ENCODE peak calls at places on chromosomes 16 and 17, in seven cellular contexts. V is GM12891, Y is lower leg skin, T is HCT116, L is sigmoid colon, H is NB4, E is A549. R is an unnamed sample.

GRCh38 chr17:1573932-1574696 is 11.5 kb upstream of the PITPNA start:
- DNase-seq in V (peak), Y (peak), T (peak), L (peak), H (peak), E (peak), R (peak)

GRCh38 chr17:35878361-35878760 is 1.8 kb downstream of the CCL5 start:
- DNase-seq in V (no peak), Y (no peak), T (no peak), L (no peak), H (peak), E (no peak), R (no peak)

GRCh38 chr17:2190014-2190413 is 113.6 kb downstream of the SMG6 start:
- DNase-seq in V (no peak), Y (peak), T (no peak), L (no peak), H (no peak), E (no peak), R (no peak)

GRCh38 chr17:2123467-2124251 is 68.8 kb downstream of the HIC1 start:
- DNase-seq in V (no peak), Y (peak), T (no peak), L (no peak), H (peak), E (no peak), R (no peak)

GRCh38 chr17:9677932-9678331 is 32.6 kb downstream of the USP43 start:
- DNase-seq in V (no peak), Y (no peak), T (no peak), L (no peak), H (no peak), E (no peak), R (no peak)

GRCh38 chr16:14576532-14576931 is 53.5 kb downstream of the PARN start:
- DNase-seq in V (no peak), Y (no peak), T (no peak), L (no peak), H (no peak), E (no peak), R (no peak)

GRCh38 chr16:2692251-2692947 is 10.1 kb downstream of the KCTD5 start:
- DNase-seq in V (peak), Y (no peak), T (no peak), L (no peak), H (no peak), E (no peak), R (no peak)

GRCh38 chr16:351804-352520 is 561 bp downstream of the AXIN1 start:
- DNase-seq in V (no peak), Y (no peak), T (no peak), L (no peak), H (no peak), E (no peak), R (peak)

GRCh38 chr17:4738136-4739121 is 1.2 kb upstream of the ZMYND15 start:
- DNase-seq in V (no peak), Y (no peak), T (no peak), L (no peak), H (no peak), E (no peak), R (no peak)

GRCh38 chr17:10729334-10730193 is at the start of gene TMEM220:
- DNase-seq in V (peak), Y (peak), T (no peak), L (peak), H (peak), E (peak), R (peak)

GRCh38 chr16:24041834-24042631 is 206.2 kb downstream of the PRKCB start:
- DNase-seq in V (peak), Y (no peak), T (peak), L (no peak), H (peak), E (peak), R (peak)

GRCh38 chr16:24610421-24610765 is 71.0 kb downstream of the RBBP6 start:
- DNase-seq in V (peak), Y (peak), T (no peak), L (no peak), H (peak), E (no peak), R (no peak)

GRCh38 chr16:21159281-21159951 is 942 bp downstream of the LDAF1 start:
- DNase-seq in V (peak), Y (peak), T (no peak), L (peak), H (peak), E (no peak), R (peak)
- TF ChIP-seq POLR2A in V (no peak), Y (no peak), T (no peak), L (no peak), H (no peak), E (no peak), R (no peak)

GRCh38 chr16:52298769-52299168 is 248.2 kb downstream of the TOX3 start:
- DNase-seq in V (no peak), Y (no peak), T (no peak), L (no peak), H (no peak), E (no peak), R (no peak)

GRCh38 chr16:52294660-52295059 is 252.3 kb downstream of the TOX3 start:
- DNase-seq in V (no peak), Y (no peak), T (no peak), L (no peak), H (no peak), E (no peak), R (no peak)

GRCh38 chr16:52293209-52293608 is 253.7 kb downstream of the TOX3 start:
- DNase-seq in V (no peak), Y (no peak), T (no peak), L (no peak), H (no peak), E (no peak), R (no peak)

DNA sequence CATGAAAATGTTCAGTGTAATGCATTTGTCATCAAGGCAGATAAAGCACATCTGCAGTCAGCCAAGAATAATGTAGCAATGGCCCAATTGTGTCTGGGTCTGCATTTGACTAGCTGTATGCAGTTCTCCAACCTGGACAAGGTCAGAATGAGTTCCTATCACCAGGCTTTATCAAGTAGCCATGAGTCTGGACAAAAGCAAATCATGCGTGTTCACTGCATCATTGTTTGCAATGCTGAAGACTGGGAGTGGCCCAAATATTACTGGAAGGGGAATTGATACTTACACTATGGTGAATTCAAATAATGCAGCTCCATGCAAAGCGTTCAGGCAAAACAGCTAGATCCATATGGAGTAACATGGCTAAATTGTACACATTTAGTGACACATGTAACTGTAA is 250.9 kb downstream of the TOX3 start:
- DNase-seq in V (no peak), Y (no peak), T (no peak), L (no peak), H (no peak), E (no peak), R (no peak)
- TF ChIP-seq POLR2A in V (no peak), Y (no peak), T (no peak), L (no peak), H (no peak), E (no peak), R (no peak)

GRCh38 chr16:84153660-84154214 is 8.6 kb downstream of the DNAAF1 start:
- DNase-seq in V (no peak), Y (peak), T (no peak), L (no peak), H (peak), E (no peak), R (no peak)

GRCh38 chr16:84159006-84159405 is 13.9 kb downstream of the DNAAF1 start:
- DNase-seq in V (no peak), Y (no peak), T (no peak), L (no peak), H (no peak), E (no peak), R (no peak)

GRCh38 chr16:84158455-84158854 is 13.3 kb downstream of the DNAAF1 start:
- DNase-seq in V (no peak), Y (no peak), T (no peak), L (no peak), H (no peak), E (no peak), R (no peak)

GRCh38 chr16:84155226-84155625 is 10.1 kb downstream of the DNAAF1 start:
- DNase-seq in V (no peak), Y (no peak), T (no peak), L (no peak), H (no peak), E (no peak), R (no peak)

DNA sequence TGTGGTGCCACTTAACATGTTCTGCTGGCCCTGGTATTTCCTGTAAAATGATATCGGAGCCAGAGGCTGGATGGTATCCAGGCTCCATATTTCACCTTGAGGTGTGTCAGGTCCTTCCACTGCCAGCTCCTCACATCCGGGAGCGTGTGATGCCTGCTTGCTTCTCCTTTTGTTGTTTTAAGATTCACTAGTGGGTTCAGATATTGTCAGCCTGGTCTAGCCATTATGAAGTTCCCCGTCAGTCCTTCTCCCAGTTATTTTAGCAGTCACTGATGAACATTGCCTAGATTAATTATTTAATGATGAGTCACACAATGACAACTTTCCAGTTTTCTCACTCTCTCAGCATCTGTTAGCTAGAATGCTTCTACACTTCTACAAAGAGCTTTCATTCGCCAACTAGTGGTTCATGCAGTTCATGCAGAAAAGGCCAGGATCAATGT is 11.3 kb downstream of the DNAAF1 start:
- DNase-seq in V (no peak), Y (peak), T (no peak), L (no peak), H (no peak), E (no peak), R (no peak)
- TF ChIP-seq POLR2A in V (no peak), Y (no peak), T (no peak), L (no peak), H (no peak), E (no peak), R (no peak)

GRCh38 chr16:89300976-89301360 is 83.5 kb downstream of the ZNF778 start:
- DNase-seq in V (no peak), Y (no peak), T (no peak), L (no peak), H (no peak), E (no peak), R (no peak)
- TF ChIP-seq POLR2A in V (no peak), Y (no peak), T (no peak), L (no peak), H (no peak), E (no peak), R (no peak)

DNA sequence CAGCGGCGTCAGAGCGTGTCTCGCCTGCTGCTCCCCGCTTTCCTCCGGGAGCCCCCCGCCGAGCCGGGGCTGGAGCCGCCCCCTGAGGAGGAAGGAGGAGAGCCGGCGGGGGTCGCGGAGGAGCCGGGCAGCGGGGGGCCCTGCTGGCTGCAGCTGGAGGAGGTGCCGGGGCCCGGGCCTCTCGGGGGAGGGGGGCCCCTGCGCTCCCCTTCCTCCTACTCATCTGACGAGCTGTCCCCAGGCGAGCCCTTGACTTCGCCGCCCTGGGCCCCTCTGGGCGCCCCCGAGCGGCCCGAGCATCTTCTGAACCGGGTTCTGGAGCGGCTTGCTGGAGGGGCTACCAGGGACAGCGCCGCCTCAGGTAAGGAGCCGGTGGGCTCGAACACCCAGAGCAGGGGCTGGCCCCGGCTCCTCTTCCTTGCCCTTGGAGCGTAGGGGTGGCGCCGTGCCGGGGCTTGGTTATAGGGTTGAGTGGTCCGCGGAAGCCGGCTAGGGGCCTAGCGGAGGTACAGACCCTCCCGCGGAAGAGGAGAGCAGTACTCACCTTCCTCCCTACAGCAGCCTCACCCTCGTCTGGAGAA is 841 bp downstream of the RAPGEFL1 start:
- DNase-seq in V (no peak), Y (no peak), T (no peak), L (no peak), H (no peak), E (no peak), R (no peak)
- TF ChIP-seq POLR2A in V (no peak), Y (no peak), T (no peak), L (no peak), H (no peak), E (no peak), R (no peak)

GRCh38 chr17:14205380-14205779 is 31.3 kb downstream of the CDRT15 start:
- DNase-seq in V (no peak), Y (no peak), T (no peak), L (no peak), H (no peak), E (no peak), R (no peak)
- TF ChIP-seq POLR2A in V (no peak), Y (no peak), T (no peak), L (no peak), H (no peak), E (no peak), R (no peak)

GRCh38 chr16:30802971-30803370 is 16.0 kb upstream of the ZNF629 start:
- DNase-seq in V (no peak), Y (no peak), T (no peak), L (no peak), H (no peak), E (no peak), R (no peak)

GRCh38 chr16:30808163-30808562 is 21.2 kb upstream of the ZNF629 start:
- DNase-seq in V (no peak), Y (no peak), T (no peak), L (no peak), H (no peak), E (no peak), R (no peak)

GRCh38 chr16:30805056-30805369 is 18.0 kb upstream of the ZNF629 start:
- DNase-seq in V (no peak), Y (no peak), T (no peak), L (no peak), H (no peak), E (no peak), R (no peak)

GRCh38 chr16:30805370-30806169 is 18.6 kb upstream of the ZNF629 start:
- DNase-seq in V (no peak), Y (peak), T (peak), L (peak), H (peak), E (peak), R (peak)
- TF ChIP-seq POLR2A in V (no peak), Y (peak), T (peak), L (peak), H (no peak), E (peak), R (peak)

DNA sequence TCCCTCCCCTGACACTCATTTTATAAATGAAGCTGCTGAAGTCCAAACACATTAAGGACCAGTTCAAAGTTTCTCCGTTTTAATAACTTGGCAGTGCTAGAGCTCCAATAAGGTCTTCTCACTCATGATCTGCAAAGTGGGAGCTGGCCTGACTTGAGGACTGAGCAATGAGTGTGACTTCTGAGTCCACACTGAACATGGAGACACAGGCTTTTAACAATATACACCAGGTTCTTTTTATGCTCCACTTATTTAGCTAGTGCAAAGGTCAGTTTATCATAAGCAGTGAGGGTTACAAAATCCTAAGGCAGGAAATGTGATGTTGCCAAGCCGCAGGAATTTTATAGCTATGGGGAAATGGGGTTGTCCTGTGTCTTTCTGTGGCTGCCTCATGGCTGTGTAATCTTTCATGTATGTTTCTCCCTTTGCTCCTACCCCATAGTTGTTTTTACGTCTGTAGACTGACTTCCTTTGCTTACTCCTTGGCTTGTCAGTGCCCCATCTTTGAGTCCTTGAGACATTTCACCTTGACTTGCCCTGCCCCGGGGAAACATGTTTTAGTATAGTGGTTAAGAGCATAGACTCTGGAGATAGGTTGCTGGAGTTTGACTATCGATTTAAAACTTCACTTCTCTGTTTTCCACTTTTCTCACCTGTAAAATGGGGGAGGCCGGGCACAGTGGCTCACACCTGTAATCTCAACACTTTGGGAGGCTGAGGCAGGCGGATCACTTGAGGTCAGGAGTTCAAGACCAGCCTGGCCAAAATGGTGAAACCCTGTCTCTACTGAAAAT is 12.2 kb upstream of the MMD start:
- DNase-seq in V (no peak), Y (no peak), T (no peak), L (peak), H (peak), E (peak), R (no peak)
- TF ChIP-seq POLR2A in V (no peak), Y (no peak), T (no peak), L (no peak), H (no peak), E (no peak), R (no peak)

GRCh38 chr16:67846320-67847063 is at the start of gene NUTF2:
- DNase-seq in V (peak), Y (peak), T (peak), L (peak), H (peak), E (peak), R (peak)
- TF ChIP-seq POLR2A in V (peak), Y (no peak), T (no peak), L (peak), H (peak), E (peak), R (peak)

R was measured in erythroblast.